ENCODE peak calls at places on chromosomes 11 and 22, in ten cellular contexts. V, D, H, M, K, J, Z, Y, E and S are unnamed samples.

GRCh38 chr11:117898059-117898458 is 21.6 kb upstream of the FXYD6 start:
- DNase-seq in V (no peak), D (no peak), H (no peak), M (no peak), K (peak; percentile 8), J (no peak), Z (no peak), Y (peak; percentile 34), E (no peak), S (no peak)

GRCh38 chr22:41925783-41926460 is 684 bp downstream of the TNFRSF13C start:
- DNase-seq in V (no peak), D (peak; percentile 69), H (peak; percentile 95), M (peak; percentile 74), K (no peak), J (no peak), Z (peak; percentile 87), Y (no peak), E (peak; percentile 95), S (peak; percentile 73)

GRCh38 chr11:59865031-59865430 is 1.3 kb downstream of the TCN1 start:
- DNase-seq in V (no peak), D (no peak), H (no peak), M (no peak), K (no peak), J (no peak), Z (no peak), Y (no peak), E (no peak), S (no peak)

GRCh38 chr22:30228509-30229359 is 17.8 kb downstream of the LIF start:
- DNase-seq in V (peak; percentile 55), D (no peak), H (no peak), M (no peak), K (no peak), J (no peak), Z (no peak), Y (no peak), E (no peak), S (no peak)

GRCh38 chr11:10881892-10882291 is 24.0 kb upstream of the ZBED5 start:
- DNase-seq in V (no peak), D (no peak), H (no peak), M (no peak), K (no peak), J (no peak), Z (no peak), Y (no peak), E (no peak), S (no peak)

GRCh38 chr11:38005597-38005996 is 1407.6 kb upstream of the RAG2 start:
- DNase-seq in V (no peak), D (no peak), H (no peak), M (no peak), K (no peak), J (no peak), Z (no peak), Y (no peak), E (no peak), S (no peak)

GRCh38 chr11:12223771-12224536 is 113.6 kb downstream of the MICAL2 start:
- DNase-seq in V (no peak), D (no peak), H (no peak), M (no peak), K (no peak), J (no peak), Z (peak; percentile 60), Y (no peak), E (no peak), S (no peak)

GRCh38 chr11:31808721-31809542 is 2.2 kb downstream of the PAX6 start:
- DNase-seq in V (no peak), D (no peak), H (peak; percentile 49), M (no peak), K (no peak), J (no peak), Z (no peak), Y (no peak), E (no peak), S (no peak)

GRCh38 chr11:71251761-71252433 is 480 bp downstream of the SHANK2 start:
- DNase-seq in V (peak; percentile 80), D (no peak), H (peak; percentile 86), M (peak; percentile 64), K (no peak), J (no peak), Z (peak; percentile 43), Y (no peak), E (peak; percentile 83), S (peak; percentile 66)

GRCh38 chr11:561148-562003 is 606 bp downstream of the RASSF7 start:
- DNase-seq in V (peak; percentile 78), D (no peak), H (peak; percentile 64), M (peak; percentile 91), K (no peak), J (no peak), Z (peak; percentile 90), Y (no peak), E (no peak), S (peak; percentile 90)

GRCh38 chr22:22346401-22347107 is 102.0 kb downstream of the VPREB1 start:
- DNase-seq in V (no peak), D (no peak), H (no peak), M (no peak), K (no peak), J (no peak), Z (no peak), Y (no peak), E (no peak), S (no peak)

DNA sequence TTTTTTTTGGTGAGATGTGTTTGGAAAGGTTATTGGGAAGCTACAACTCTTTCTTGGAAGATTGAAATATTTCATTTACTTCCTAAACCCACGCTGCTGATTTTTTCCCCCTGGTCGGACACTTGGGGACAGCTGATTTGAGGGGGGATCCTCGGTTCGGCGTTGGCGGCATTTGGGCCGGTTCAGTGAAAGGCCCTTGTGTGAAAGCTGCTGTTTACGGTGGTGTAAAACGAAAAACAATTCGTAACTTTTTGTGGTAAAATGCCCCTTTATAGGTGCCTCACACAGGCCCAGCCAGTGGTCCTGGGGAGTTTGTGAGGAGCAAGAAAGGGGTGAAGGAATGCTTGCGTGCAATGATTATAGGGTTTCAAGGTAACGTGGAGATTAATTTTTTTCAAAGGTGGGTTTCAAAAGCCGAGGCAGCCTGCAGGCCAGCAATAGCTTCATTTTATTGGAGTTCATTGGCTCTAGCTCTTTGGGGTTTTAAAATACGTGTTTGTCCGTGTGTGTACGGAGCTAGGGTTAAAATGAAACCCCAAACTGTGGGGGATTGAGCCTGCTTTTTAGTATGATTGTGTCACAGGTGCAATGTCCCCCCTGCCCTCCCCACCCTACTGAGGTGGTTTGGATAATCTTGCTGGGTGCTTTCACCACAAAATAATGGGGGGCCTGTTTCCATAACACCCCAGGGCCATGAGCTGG is 77.2 kb upstream of the PPARA start:
- DNase-seq in V (no peak), D (no peak), H (no peak), M (no peak), K (no peak), J (no peak), Z (peak; percentile 7), Y (peak; percentile 55), E (peak; percentile 39), S (peak; percentile 33)
- H3K27ac ChIP-seq in V (peak overlapping the region; percentile 99), D (peak overlapping the region; percentile 80), H (no peak overlapping the region), M (peak overlapping the region; percentile 99), K (peak overlapping the region; percentile 94), J (peak overlapping the region; percentile 92), Z (peak overlapping the region; percentile 98), Y (peak overlapping the region; percentile 98), E (peak overlapping the region; percentile 98), S (peak overlapping the region; percentile 97)

DNA sequence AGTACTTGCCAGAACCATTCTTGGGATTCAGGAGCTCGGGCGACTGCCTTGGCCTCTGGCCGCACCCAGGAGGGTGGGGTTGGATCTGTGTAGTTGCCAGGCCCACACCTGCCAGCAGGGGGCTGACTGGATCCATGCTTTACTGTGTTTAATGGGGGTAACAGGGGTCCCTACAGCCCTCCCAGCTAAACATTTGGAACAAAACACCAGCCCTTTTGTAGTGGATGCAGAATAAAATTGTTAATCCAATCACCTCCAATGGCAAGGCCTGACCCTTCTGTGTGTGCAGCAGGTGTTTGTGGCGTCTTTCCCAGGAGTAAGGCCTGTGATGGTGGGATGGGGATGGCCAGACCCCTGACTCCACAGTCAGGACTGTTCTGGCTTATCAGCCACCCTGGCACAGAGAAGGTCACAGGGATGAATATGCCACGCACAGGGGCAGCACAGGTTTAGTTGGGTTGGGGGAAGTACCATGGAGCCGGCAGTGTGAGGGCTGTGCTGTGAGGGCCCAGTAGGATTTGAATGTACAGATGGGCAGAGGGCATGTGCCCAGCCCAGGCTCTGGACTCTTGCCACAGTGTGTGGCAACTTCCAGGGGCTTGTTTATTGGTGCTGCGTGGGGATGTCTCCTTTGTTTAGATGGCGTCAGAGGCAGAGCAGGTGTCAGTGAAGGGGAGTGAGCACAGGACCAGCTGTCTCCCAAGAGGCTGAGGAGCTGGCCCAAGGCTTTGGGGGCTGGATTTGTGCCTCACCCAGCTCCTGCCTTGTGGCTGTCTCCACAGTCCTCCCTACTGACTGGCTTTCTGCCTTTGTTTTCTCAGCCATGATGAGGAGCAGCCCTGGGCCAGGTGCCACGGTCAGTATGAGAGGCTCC is 22.2 kb downstream of the SUN2 start:
- DNase-seq in V (peak; percentile 60), D (peak; percentile 76), H (peak; percentile 80), M (peak; percentile 90), K (peak; percentile 75), J (no peak), Z (peak; percentile 70), Y (peak; percentile 96), E (peak; percentile 84), S (peak; percentile 86)
- TF ChIP-seq POLR2A in V (no peak), D (no peak), H (no peak), M (no peak), K (no peak), J (no peak), Z (no peak), Y (no peak), E (no peak), S (peak; percentile 39)

GRCh38 chr11:19905280-19905853 is 192.7 kb downstream of the NAV2 start:
- DNase-seq in V (peak; percentile 61), D (no peak), H (no peak), M (no peak), K (no peak), J (no peak), Z (no peak), Y (no peak), E (no peak), S (no peak)
- H3K4me3 ChIP-seq in V (no peak overlapping the region), D (no peak overlapping the region), H (no peak overlapping the region), M (no peak overlapping the region), K (no peak overlapping the region), J (no peak overlapping the region), Z (no peak overlapping the region), Y (no peak overlapping the region), E (no peak overlapping the region), S (no peak overlapping the region)

GRCh38 chr11:78787696-78788095 is 213.0 kb upstream of the NARS2 start:
- DNase-seq in V (no peak), D (no peak), H (no peak), M (no peak), K (no peak), J (no peak), Z (no peak), Y (no peak), E (no peak), S (no peak)

GRCh38 chr11:78786746-78787145 is 212.1 kb upstream of the NARS2 start:
- DNase-seq in V (no peak), D (no peak), H (no peak), M (no peak), K (no peak), J (no peak), Z (no peak), Y (no peak), E (no peak), S (no peak)

GRCh38 chr11:78783846-78784245 is 209.2 kb upstream of the NARS2 start:
- DNase-seq in V (no peak), D (no peak), H (no peak), M (no peak), K (no peak), J (no peak), Z (no peak), Y (no peak), E (no peak), S (no peak)

GRCh38 chr11:78784321-78785061 is 209.8 kb upstream of the NARS2 start:
- DNase-seq in V (no peak), D (no peak), H (no peak), M (no peak), K (no peak), J (no peak), Z (no peak), Y (no peak), E (no peak), S (no peak)

GRCh38 chr11:78786086-78786485 is 211.4 kb upstream of the NARS2 start:
- DNase-seq in V (no peak), D (no peak), H (no peak), M (no peak), K (no peak), J (no peak), Z (no peak), Y (no peak), E (no peak), S (no peak)
- H3K27ac ChIP-seq in V (no peak overlapping the region), D (no peak overlapping the region), H (no peak overlapping the region), M (no peak overlapping the region), K (no peak overlapping the region), J (no peak overlapping the region), Z (no peak overlapping the region), Y (no peak overlapping the region), E (no peak overlapping the region), S (no peak overlapping the region)